ENCODE peak calls at places on chromosomes 13 and 19, in nine cellular contexts. One of them, this sample, is unnamed.

GRCh38 chr13:111917901-111918300 is 149.0 kb upstream of the SOX1 start:
- DNase-seq in anterior cingulate cortex: no peak
- DNase-seq in retina: no peak
- DNase-seq in pulmonary artery endothelial cell: no peak
- DNase-seq in omental fat pad: no peak
- DNase-seq in stimulated activated CD8-positive, alpha-beta memory T cell treated with anti-CD3 and anti-CD28 coated beads, Interleukin-4, amount 100 ng/mL, for 24 hours: no peak
- DNase-seq in AG09319: no peak
- DNase-seq in hepatic stellate cell: no peak
- DNase-seq in activated naive CD4-positive, alpha-beta T cell treated with anti-CD3 and anti-CD28 coated beads for 36 hours: no peak
- DNase-seq in this sample: no peak

GRCh38 chr13:44266772-44267171 is 106.9 kb upstream of the SERP2 start:
- DNase-seq in anterior cingulate cortex: no peak
- DNase-seq in retina: no peak
- DNase-seq in pulmonary artery endothelial cell: no peak
- DNase-seq in omental fat pad: no peak
- DNase-seq in stimulated activated CD8-positive, alpha-beta memory T cell treated with anti-CD3 and anti-CD28 coated beads, Interleukin-4, amount 100 ng/mL, for 24 hours: no peak
- DNase-seq in AG09319: no peak
- DNase-seq in hepatic stellate cell: no peak
- DNase-seq in activated naive CD4-positive, alpha-beta T cell treated with anti-CD3 and anti-CD28 coated beads for 36 hours: no peak
- DNase-seq in this sample: no peak

GRCh38 chr19:5775668-5776309 is 8.8 kb downstream of the PRR22 start:
- DNase-seq in anterior cingulate cortex: no peak
- DNase-seq in retina: no peak
- DNase-seq in pulmonary artery endothelial cell: no peak
- DNase-seq in omental fat pad: no peak
- DNase-seq in stimulated activated CD8-positive, alpha-beta memory T cell treated with anti-CD3 and anti-CD28 coated beads, Interleukin-4, amount 100 ng/mL, for 24 hours: no peak
- DNase-seq in AG09319: peak; percentile 87
- DNase-seq in hepatic stellate cell: no peak
- DNase-seq in activated naive CD4-positive, alpha-beta T cell treated with anti-CD3 and anti-CD28 coated beads for 36 hours: no peak
- DNase-seq in this sample: peak; percentile 48

GRCh38 chr19:13718733-13719132 is 45.6 kb upstream of the MRI1 start:
- DNase-seq in anterior cingulate cortex: peak; percentile 23
- DNase-seq in retina: peak; percentile 49
- DNase-seq in pulmonary artery endothelial cell: no peak
- DNase-seq in omental fat pad: no peak
- DNase-seq in stimulated activated CD8-positive, alpha-beta memory T cell treated with anti-CD3 and anti-CD28 coated beads, Interleukin-4, amount 100 ng/mL, for 24 hours: no peak
- DNase-seq in AG09319: peak; percentile 70
- DNase-seq in hepatic stellate cell: peak; percentile 70
- DNase-seq in activated naive CD4-positive, alpha-beta T cell treated with anti-CD3 and anti-CD28 coated beads for 36 hours: no peak
- DNase-seq in this sample: peak; percentile 43

GRCh38 chr13:40993987-40994386 is 25.1 kb downstream of the ELF1 start:
- DNase-seq in anterior cingulate cortex: no peak
- DNase-seq in retina: no peak
- DNase-seq in pulmonary artery endothelial cell: no peak
- DNase-seq in omental fat pad: no peak
- DNase-seq in stimulated activated CD8-positive, alpha-beta memory T cell treated with anti-CD3 and anti-CD28 coated beads, Interleukin-4, amount 100 ng/mL, for 24 hours: no peak
- DNase-seq in AG09319: no peak
- DNase-seq in hepatic stellate cell: no peak
- DNase-seq in activated naive CD4-positive, alpha-beta T cell treated with anti-CD3 and anti-CD28 coated beads for 36 hours: no peak
- DNase-seq in this sample: no peak

GRCh38 chr19:47456721-47457478 is 14.8 kb downstream of the SLC8A2 start:
- DNase-seq in anterior cingulate cortex: no peak
- DNase-seq in retina: peak; percentile 54
- DNase-seq in pulmonary artery endothelial cell: no peak
- DNase-seq in omental fat pad: no peak
- DNase-seq in stimulated activated CD8-positive, alpha-beta memory T cell treated with anti-CD3 and anti-CD28 coated beads, Interleukin-4, amount 100 ng/mL, for 24 hours: no peak
- DNase-seq in AG09319: no peak
- DNase-seq in hepatic stellate cell: no peak
- DNase-seq in activated naive CD4-positive, alpha-beta T cell treated with anti-CD3 and anti-CD28 coated beads for 36 hours: no peak
- DNase-seq in this sample: no peak

GRCh38 chr19:512548-513365 is 5.5 kb downstream of the TPGS1 start:
- DNase-seq in anterior cingulate cortex: no peak
- DNase-seq in retina: peak; percentile 81
- DNase-seq in pulmonary artery endothelial cell: no peak
- DNase-seq in omental fat pad: no peak
- DNase-seq in stimulated activated CD8-positive, alpha-beta memory T cell treated with anti-CD3 and anti-CD28 coated beads, Interleukin-4, amount 100 ng/mL, for 24 hours: no peak
- DNase-seq in AG09319: no peak
- DNase-seq in hepatic stellate cell: no peak
- DNase-seq in activated naive CD4-positive, alpha-beta T cell treated with anti-CD3 and anti-CD28 coated beads for 36 hours: no peak
- DNase-seq in this sample: no peak

GRCh38 chr19:4889034-4889825 is 13.5 kb downstream of the ARRDC5 start:
- DNase-seq in anterior cingulate cortex: no peak
- DNase-seq in retina: no peak
- DNase-seq in pulmonary artery endothelial cell: no peak
- DNase-seq in omental fat pad: no peak
- DNase-seq in stimulated activated CD8-positive, alpha-beta memory T cell treated with anti-CD3 and anti-CD28 coated beads, Interleukin-4, amount 100 ng/mL, for 24 hours: no peak
- DNase-seq in AG09319: no peak
- DNase-seq in hepatic stellate cell: no peak
- DNase-seq in activated naive CD4-positive, alpha-beta T cell treated with anti-CD3 and anti-CD28 coated beads for 36 hours: no peak
- DNase-seq in this sample: no peak

GRCh38 chr13:59532405-59532804 is 631.3 kb downstream of the DIAPH3 start:
- DNase-seq in anterior cingulate cortex: no peak
- DNase-seq in retina: no peak
- DNase-seq in pulmonary artery endothelial cell: no peak
- DNase-seq in omental fat pad: no peak
- DNase-seq in stimulated activated CD8-positive, alpha-beta memory T cell treated with anti-CD3 and anti-CD28 coated beads, Interleukin-4, amount 100 ng/mL, for 24 hours: no peak
- DNase-seq in AG09319: no peak
- DNase-seq in hepatic stellate cell: no peak
- DNase-seq in activated naive CD4-positive, alpha-beta T cell treated with anti-CD3 and anti-CD28 coated beads for 36 hours: no peak
- DNase-seq in this sample: no peak

GRCh38 chr13:110099922-110100321 is 207.0 kb downstream of the COL4A1 start:
- DNase-seq in anterior cingulate cortex: no peak
- DNase-seq in retina: no peak
- DNase-seq in pulmonary artery endothelial cell: no peak
- DNase-seq in omental fat pad: no peak
- DNase-seq in stimulated activated CD8-positive, alpha-beta memory T cell treated with anti-CD3 and anti-CD28 coated beads, Interleukin-4, amount 100 ng/mL, for 24 hours: no peak
- DNase-seq in AG09319: no peak
- DNase-seq in hepatic stellate cell: no peak
- DNase-seq in activated naive CD4-positive, alpha-beta T cell treated with anti-CD3 and anti-CD28 coated beads for 36 hours: no peak
- DNase-seq in this sample: no peak

GRCh38 chr19:23033721-23034120 is 30.7 kb upstream of the ZNF728 start:
- DNase-seq in anterior cingulate cortex: no peak
- DNase-seq in retina: no peak
- DNase-seq in pulmonary artery endothelial cell: no peak
- DNase-seq in omental fat pad: no peak
- DNase-seq in stimulated activated CD8-positive, alpha-beta memory T cell treated with anti-CD3 and anti-CD28 coated beads, Interleukin-4, amount 100 ng/mL, for 24 hours: no peak
- DNase-seq in AG09319: no peak
- DNase-seq in hepatic stellate cell: no peak
- DNase-seq in activated naive CD4-positive, alpha-beta T cell treated with anti-CD3 and anti-CD28 coated beads for 36 hours: no peak
- DNase-seq in this sample: no peak

GRCh38 chr13:51041126-51041525 is 69.9 kb downstream of the C13orf42 start:
- DNase-seq in anterior cingulate cortex: no peak
- DNase-seq in retina: peak; percentile 36
- DNase-seq in pulmonary artery endothelial cell: no peak
- DNase-seq in omental fat pad: no peak
- DNase-seq in stimulated activated CD8-positive, alpha-beta memory T cell treated with anti-CD3 and anti-CD28 coated beads, Interleukin-4, amount 100 ng/mL, for 24 hours: no peak
- DNase-seq in AG09319: no peak
- DNase-seq in hepatic stellate cell: no peak
- DNase-seq in activated naive CD4-positive, alpha-beta T cell treated with anti-CD3 and anti-CD28 coated beads for 36 hours: no peak
- DNase-seq in this sample: no peak

GRCh38 chr19:46537136-46538097 is 41.8 kb upstream of the PNMA8B start:
- DNase-seq in anterior cingulate cortex: no peak
- DNase-seq in retina: peak; percentile 58
- DNase-seq in pulmonary artery endothelial cell: no peak
- DNase-seq in omental fat pad: peak; percentile 52
- DNase-seq in stimulated activated CD8-positive, alpha-beta memory T cell treated with anti-CD3 and anti-CD28 coated beads, Interleukin-4, amount 100 ng/mL, for 24 hours: peak; percentile 55
- DNase-seq in AG09319: no peak
- DNase-seq in hepatic stellate cell: peak; percentile 61
- DNase-seq in activated naive CD4-positive, alpha-beta T cell treated with anti-CD3 and anti-CD28 coated beads for 36 hours: peak; percentile 75
- DNase-seq in this sample: no peak

GRCh38 chr19:14318873-14319272 is 62.4 kb upstream of the ADGRE5 start:
- DNase-seq in anterior cingulate cortex: no peak
- DNase-seq in retina: no peak
- DNase-seq in pulmonary artery endothelial cell: no peak
- DNase-seq in omental fat pad: no peak
- DNase-seq in stimulated activated CD8-positive, alpha-beta memory T cell treated with anti-CD3 and anti-CD28 coated beads, Interleukin-4, amount 100 ng/mL, for 24 hours: no peak
- DNase-seq in AG09319: no peak
- DNase-seq in hepatic stellate cell: no peak
- DNase-seq in activated naive CD4-positive, alpha-beta T cell treated with anti-CD3 and anti-CD28 coated beads for 36 hours: peak; percentile 36
- DNase-seq in this sample: no peak

GRCh38 chr13:99418663-99419140 is 82.6 kb upstream of the TM9SF2 start:
- DNase-seq in anterior cingulate cortex: no peak
- DNase-seq in retina: no peak
- DNase-seq in pulmonary artery endothelial cell: no peak
- DNase-seq in omental fat pad: no peak
- DNase-seq in stimulated activated CD8-positive, alpha-beta memory T cell treated with anti-CD3 and anti-CD28 coated beads, Interleukin-4, amount 100 ng/mL, for 24 hours: no peak
- DNase-seq in AG09319: no peak
- DNase-seq in hepatic stellate cell: no peak
- DNase-seq in activated naive CD4-positive, alpha-beta T cell treated with anti-CD3 and anti-CD28 coated beads for 36 hours: no peak
- DNase-seq in this sample: no peak

GRCh38 chr19:31301306-31301980 is 47.8 kb downstream of the TSHZ3 start:
- DNase-seq in anterior cingulate cortex: no peak
- DNase-seq in retina: no peak
- DNase-seq in pulmonary artery endothelial cell: no peak
- DNase-seq in omental fat pad: no peak
- DNase-seq in stimulated activated CD8-positive, alpha-beta memory T cell treated with anti-CD3 and anti-CD28 coated beads, Interleukin-4, amount 100 ng/mL, for 24 hours: no peak
- DNase-seq in AG09319: no peak
- DNase-seq in hepatic stellate cell: no peak
- DNase-seq in activated naive CD4-positive, alpha-beta T cell treated with anti-CD3 and anti-CD28 coated beads for 36 hours: no peak
- DNase-seq in this sample: no peak

GRCh38 chr13:97849305-97849704 is 104.2 kb upstream of the IPO5 start:
- DNase-seq in anterior cingulate cortex: no peak
- DNase-seq in retina: no peak
- DNase-seq in pulmonary artery endothelial cell: peak; percentile 26
- DNase-seq in omental fat pad: no peak
- DNase-seq in stimulated activated CD8-positive, alpha-beta memory T cell treated with anti-CD3 and anti-CD28 coated beads, Interleukin-4, amount 100 ng/mL, for 24 hours: no peak
- DNase-seq in AG09319: no peak
- DNase-seq in hepatic stellate cell: peak; percentile 9
- DNase-seq in activated naive CD4-positive, alpha-beta T cell treated with anti-CD3 and anti-CD28 coated beads for 36 hours: no peak
- DNase-seq in this sample: no peak

GRCh38 chr19:31350033-31350692 is 927 bp upstream of the TSHZ3 start:
- DNase-seq in anterior cingulate cortex: no peak
- DNase-seq in retina: peak; percentile 21
- DNase-seq in pulmonary artery endothelial cell: no peak
- DNase-seq in omental fat pad: no peak
- DNase-seq in stimulated activated CD8-positive, alpha-beta memory T cell treated with anti-CD3 and anti-CD28 coated beads, Interleukin-4, amount 100 ng/mL, for 24 hours: no peak
- DNase-seq in AG09319: no peak
- DNase-seq in hepatic stellate cell: peak; percentile 65
- DNase-seq in activated naive CD4-positive, alpha-beta T cell treated with anti-CD3 and anti-CD28 coated beads for 36 hours: no peak
- DNase-seq in this sample: no peak

GRCh38 chr13:113232208-113233003 is 23.0 kb downstream of the CUL4A start:
- DNase-seq in anterior cingulate cortex: no peak
- DNase-seq in retina: no peak
- DNase-seq in pulmonary artery endothelial cell: no peak
- DNase-seq in omental fat pad: no peak
- DNase-seq in stimulated activated CD8-positive, alpha-beta memory T cell treated with anti-CD3 and anti-CD28 coated beads, Interleukin-4, amount 100 ng/mL, for 24 hours: no peak
- DNase-seq in AG09319: no peak
- DNase-seq in hepatic stellate cell: no peak
- DNase-seq in activated naive CD4-positive, alpha-beta T cell treated with anti-CD3 and anti-CD28 coated beads for 36 hours: no peak
- DNase-seq in this sample: no peak

GRCh38 chr19:58577581-58578429 is 4.7 kb upstream of the MZF1 start:
- DNase-seq in anterior cingulate cortex: no peak
- DNase-seq in retina: no peak
- DNase-seq in pulmonary artery endothelial cell: no peak
- DNase-seq in omental fat pad: no peak
- DNase-seq in stimulated activated CD8-positive, alpha-beta memory T cell treated with anti-CD3 and anti-CD28 coated beads, Interleukin-4, amount 100 ng/mL, for 24 hours: no peak
- DNase-seq in AG09319: no peak
- DNase-seq in hepatic stellate cell: no peak
- DNase-seq in activated naive CD4-positive, alpha-beta T cell treated with anti-CD3 and anti-CD28 coated beads for 36 hours: no peak
- DNase-seq in this sample: no peak

This sample was measured in AG09309.